ENCODE peak calls at places on chromosomes 16 and 17, in five cellular contexts. U is K562, C is HepG2, R is upper lobe of left lung, Q is GM12878. O is an unnamed sample.

GRCh38 chr16:9840761-9841665 is 341.2 kb downstream of the GRIN2A start:
- ATAC-seq in U (no peak), R (no peak), Q (peak; percentile 86), C (no peak), O (no peak)

GRCh38 chr16:50038756-50039529 is 13.9 kb downstream of the CNEP1R1 start:
- ATAC-seq in R (peak; percentile 91), C (no peak), U (peak; percentile 81), Q (peak; percentile 46), O (peak; percentile 55)

GRCh38 chr16:82133798-82134197 is 36.2 kb downstream of the MPHOSPH6 start:
- ATAC-seq in R (no peak), Q (no peak), U (no peak), C (no peak), O (no peak)

GRCh38 chr17:69709441-69709840 is 294.9 kb downstream of the MAP2K6 start:
- ATAC-seq in U (no peak), Q (no peak), R (no peak), C (no peak), O (no peak)

GRCh38 chr17:63223212-63223911 is 222.7 kb downstream of the CYB561 start:
- ATAC-seq in C (no peak), R (no peak), Q (no peak), U (no peak), O (no peak)

GRCh38 chr16:57092786-57093301 is 461 bp downstream of the CPNE2 start:
- ATAC-seq in C (peak; percentile 51), R (peak; percentile 61), Q (peak; percentile 77), U (peak; percentile 84), O (peak; percentile 61)

GRCh38 chr17:14330492-14330920 is 29.6 kb downstream of the HS3ST3B1 start:
- ATAC-seq in U (no peak), R (no peak), Q (no peak), C (peak; percentile 76), O (no peak)

GRCh38 chr16:10121496-10121895 is 60.7 kb downstream of the GRIN2A start:
- ATAC-seq in R (no peak), U (no peak), Q (peak; percentile 84), C (no peak), O (no peak)

GRCh38 chr16:89368604-89369249 is 121.6 kb downstream of the ANKRD11 start:
- ATAC-seq in U (no peak), C (no peak), R (no peak), Q (peak; percentile 26), O (no peak)

GRCh38 chr16:10938844-10939648 is 3.2 kb downstream of the DEXI start:
- ATAC-seq in Q (no peak), R (no peak), U (no peak), C (peak; percentile 27), O (no peak)

GRCh38 chr17:58358408-58359172 is 6.6 kb upstream of the SUPT4H1 start:
- ATAC-seq in Q (no peak), C (peak; percentile 65), R (no peak), U (no peak), O (no peak)

GRCh38 chr17:45851022-45851421 is 6.3 kb downstream of the SPPL2C start:
- ATAC-seq in U (no peak), C (no peak), R (no peak), Q (no peak), O (no peak)

GRCh38 chr17:56165017-56165720 is 11.9 kb downstream of the ANKFN1 start:
- ATAC-seq in C (no peak), Q (no peak), U (no peak), R (no peak), O (no peak)

GRCh38 chr17:15232517-15232915 is 32.6 kb downstream of the PMP22 start:
- ATAC-seq in U (peak; percentile 26), Q (no peak), C (no peak), R (no peak), O (no peak)

GRCh38 chr17:57424777-57425188 is 168.5 kb downstream of the MSI2 start:
- ATAC-seq in C (peak; percentile 56), Q (no peak), R (no peak), U (no peak), O (no peak)

GRCh38 chr17:81483862-81484194 is 28.8 kb downstream of the ACTG1 start:
- ATAC-seq in C (no peak), R (peak; percentile 1), U (no peak), Q (peak; percentile 39), O (no peak)

GRCh38 chr17:76004750-76005262 is 4.2 kb downstream of the CDK3 start:
- ATAC-seq in R (no peak), C (no peak), U (no peak), Q (no peak), O (no peak)

GRCh38 chr16:30697264-30698138 is 1.5 kb upstream of the SRCAP start:
- ATAC-seq in Q (peak; percentile 92), C (peak; percentile 93), U (peak; percentile 92), R (no peak), O (no peak)

GRCh38 chr16:50841081-50841886 is 99.4 kb downstream of the CYLD start:
- ATAC-seq in Q (peak; percentile 20), U (peak; percentile 96), R (no peak), C (no peak), O (no peak)

GRCh38 chr16:63981639-63982038 is 1140.2 kb downstream of the CDH11 start:
- ATAC-seq in Q (no peak), C (no peak), R (no peak), U (no peak), O (no peak)

GRCh38 chr16:2016407-2016922 is 3.1 kb upstream of the NPW start:
- ATAC-seq in R (peak; percentile 3), U (peak; percentile 72), C (peak; percentile 52), Q (peak; percentile 56), O (no peak)

GRCh38 chr17:66304304-66305174 is 2.1 kb downstream of the PRKCA start:
- ATAC-seq in R (no peak), U (peak; percentile 80), Q (peak; percentile 4), C (peak; percentile 58), O (no peak)

GRCh38 chr16:27344707-27345106 is 30.9 kb downstream of the IL4R start:
- ATAC-seq in Q (no peak), C (no peak), U (no peak), R (no peak), O (no peak)

GRCh38 chr16:31094088-31094423 is 541 bp downstream of the VKORC1 start:
- ATAC-seq in Q (peak; percentile 27), U (peak; percentile 35), C (peak; percentile 33), R (peak; percentile 28), O (peak; percentile 2)

GRCh38 chr17:17191346-17191792 is 14.8 kb downstream of the PLD6 start:
- ATAC-seq in R (no peak), Q (no peak), U (no peak), C (no peak), O (peak; percentile 73)

GRCh38 chr17:40323731-40324650 is 15.0 kb downstream of the RARA start:
- ATAC-seq in Q (peak; percentile 43), C (no peak), U (no peak), R (peak; percentile 22), O (peak; percentile 40)

GRCh38 chr16:67694611-67695010 is 24.5 kb downstream of the GFOD2 start:
- ATAC-seq in Q (no peak), U (no peak), R (no peak), C (no peak), O (no peak)

GRCh38 chr17:18041776-18042175 is 2.6 kb downstream of the GID4 start:
- ATAC-seq in Q (no peak), C (no peak), R (no peak), U (no peak), O (no peak)

GRCh38 chr16:16972831-16973230 is 497.9 kb downstream of the XYLT1 start:
- ATAC-seq in R (no peak), C (no peak), U (no peak), Q (no peak), O (no peak)

GRCh38 chr17:55314061-55314783 is 49.5 kb downstream of the HLF start:
- ATAC-seq in R (no peak), C (peak; percentile 7), Q (no peak), U (no peak), O (no peak)

GRCh38 chr17:61904094-61904710 is 23.6 kb downstream of the INTS2 start:
- ATAC-seq in U (no peak), C (no peak), Q (peak; percentile 89), R (no peak), O (no peak)

GRCh38 chr16:11359370-11359769 is 14.1 kb downstream of the RMI2 start:
- ATAC-seq in Q (no peak), C (no peak), R (no peak), U (no peak), O (no peak)

GRCh38 chr17:65185686-65186382 is 48.7 kb downstream of the RGS9 start:
- ATAC-seq in Q (no peak), U (peak; percentile 58), R (no peak), C (peak; percentile 35), O (no peak)
- TF ChIP-seq POLR2AphosphoS5 in Q (no peak), U (no peak), R (no peak), C (no peak), O (no peak)

GRCh38 chr17:44826123-44826790 is 3.8 kb downstream of the GJC1 start:
- ATAC-seq in R (no peak), Q (peak; percentile 13), C (no peak), U (no peak), O (no peak)

GRCh38 chr17:44820631-44821196 is 9.4 kb downstream of the GJC1 start:
- ATAC-seq in C (no peak), U (no peak), Q (no peak), R (no peak), O (peak; percentile 55)
- TF ChIP-seq EP300 in C (no peak), U (no peak), Q (no peak), R (no peak), O (no peak)

GRCh38 chr16:48284772-48285409 is 37.6 kb upstream of the ABCC11 start:
- ATAC-seq in U (no peak), C (no peak), Q (peak; percentile 87), R (no peak), O (no peak)
- TF ChIP-seq POLR2AphosphoS5 in U (no peak), C (no peak), Q (no peak), R (no peak), O (no peak)

GRCh38 chr17:73179878-73180277 is 13.0 kb upstream of the COG1 start:
- ATAC-seq in Q (no peak), C (no peak), U (no peak), R (no peak), O (no peak)
- TF ChIP-seq EP300 in Q (no peak), C (no peak), U (no peak), R (no peak), O (no peak)

GRCh38 chr17:9021158-9021984 is at the start of gene NTN1:
- ATAC-seq in C (peak; percentile 78), Q (peak; percentile 87), U (no peak), R (peak; percentile 81), O (peak; percentile 79)
- TF ChIP-seq POLR2AphosphoS5 in C (no peak), Q (no peak), U (no peak), R (no peak), O (peak; percentile 74)

DNA sequence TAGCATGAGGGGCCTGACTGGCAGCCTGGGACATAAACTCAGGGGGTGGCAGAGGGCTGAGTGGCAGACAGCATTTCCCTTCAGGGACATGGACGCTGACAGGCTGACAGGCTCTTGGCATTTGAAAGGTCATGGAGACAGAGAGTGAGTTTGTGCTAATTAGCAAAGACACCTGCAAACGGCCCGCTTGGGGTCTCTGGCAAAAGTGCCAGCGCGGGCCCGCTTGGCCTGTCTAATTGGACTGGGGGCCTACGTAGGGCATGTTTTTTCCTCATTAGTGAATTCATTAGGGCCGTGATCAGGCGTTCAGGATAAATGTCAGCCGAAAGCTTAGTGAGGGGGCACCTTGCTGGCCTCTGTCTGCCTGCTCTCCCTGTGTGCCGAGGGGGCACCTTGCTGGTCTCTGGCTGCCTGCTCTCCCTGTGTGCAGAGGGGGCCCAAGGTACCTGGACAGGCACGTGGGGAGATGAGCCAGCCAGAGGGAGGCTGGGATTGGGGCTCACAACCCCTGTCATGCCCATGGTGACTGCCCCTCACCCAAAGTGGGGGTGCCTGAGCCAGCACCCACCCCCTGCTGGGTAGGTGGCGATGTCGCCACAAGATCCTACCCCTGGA is 7.7 kb downstream of the NECAB2 start:
- ATAC-seq in R (no peak), C (no peak), U (no peak), Q (no peak), O (no peak)
- TF ChIP-seq EP300 in R (no peak), C (no peak), U (no peak), Q (no peak), O (no peak)

O was measured in gastroesophageal sphincter.